ENCODE peak calls at places on chromosomes 2 and 18, in five cellular contexts. N, X, F, O and B are unnamed samples.

GRCh38 chr2:99488587-99488998 is 1.2 kb downstream of the REV1 start:
- DNase-seq in N (peak; percentile 16), X (no peak), F (no peak), O (no peak), B (peak; percentile 47)

GRCh38 chr2:70084973-70085710 is 2.1 kb upstream of the PCBP1 start:
- DNase-seq in N (peak; percentile 55), X (peak; percentile 53), F (peak; percentile 59), O (peak; percentile 65), B (peak; percentile 62)

GRCh38 chr18:62164855-62165487 is 21.9 kb downstream of the PIGN start:
- DNase-seq in N (no peak), X (no peak), F (no peak), O (no peak), B (no peak)

GRCh38 chr2:174794851-174795374 is 30.6 kb upstream of the CHRNA1 start:
- DNase-seq in N (no peak), X (no peak), F (no peak), O (no peak), B (no peak)

GRCh38 chr2:237315170-237315880 is 98.6 kb downstream of the COL6A3 start:
- DNase-seq in N (no peak), X (no peak), F (peak; percentile 66), O (no peak), B (no peak)

GRCh38 chr2:111975053-111975552 is 76.7 kb downstream of the MERTK start:
- DNase-seq in N (no peak), X (no peak), F (no peak), O (peak; percentile 97), B (peak; percentile 91)

GRCh38 chr2:196268538-196269338 is 97.4 kb upstream of the STK17B start:
- DNase-seq in N (peak; percentile 58), X (no peak), F (no peak), O (no peak), B (no peak)

GRCh38 chr2:74328074-74328473 is 15.1 kb downstream of the SLC4A5 start:
- DNase-seq in N (no peak), X (no peak), F (no peak), O (no peak), B (no peak)

GRCh38 chr2:13768274-13768673 is 864.2 kb upstream of the LRATD1 start:
- DNase-seq in N (no peak), X (no peak), F (no peak), O (no peak), B (no peak)

GRCh38 chr2:129709030-129709955 is 270.2 kb upstream of the RAB6C start:
- DNase-seq in N (no peak), X (no peak), F (no peak), O (no peak), B (no peak)

GRCh38 chr2:39413063-39413722 is 23.9 kb downstream of the MAP4K3 start:
- DNase-seq in N (no peak), X (no peak), F (no peak), O (no peak), B (no peak)

GRCh38 chr18:32889620-32890593 is 117.1 kb upstream of the KLHL14 start:
- DNase-seq in N (no peak), X (no peak), F (no peak), O (no peak), B (no peak)

GRCh38 chr2:54208364-54209240 is 47.4 kb downstream of the TSPYL6 start:
- DNase-seq in N (no peak), X (no peak), F (no peak), O (no peak), B (no peak)

GRCh38 chr2:2152451-2152850 is 178.6 kb downstream of the MYT1L start:
- DNase-seq in N (no peak), X (no peak), F (no peak), O (no peak), B (no peak)

DNA sequence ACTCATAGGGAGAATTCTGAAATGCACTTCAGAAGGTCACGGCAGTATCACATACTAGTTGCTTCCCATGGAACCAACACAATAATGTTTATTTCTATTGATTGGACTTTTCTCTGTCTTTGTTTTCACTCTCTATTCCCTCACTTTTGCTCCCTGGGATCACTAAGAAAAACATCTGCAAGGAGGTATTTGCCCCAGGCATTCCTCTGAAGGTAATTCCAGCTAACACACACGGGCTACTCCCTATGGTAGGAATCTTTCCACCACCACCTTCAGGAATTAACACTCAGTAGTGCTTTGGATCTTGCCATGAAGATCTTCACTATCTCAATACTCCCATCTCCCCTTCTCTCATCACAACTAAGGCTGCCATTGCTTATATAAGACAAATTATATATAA is 353.3 kb downstream of the DSC3 start:
- DNase-seq in N (no peak), X (no peak), F (no peak), O (no peak), B (no peak)
- TF ChIP-seq CTCF in N (no peak), X (no peak), F (no peak), O (no peak), B (no peak)

DNA sequence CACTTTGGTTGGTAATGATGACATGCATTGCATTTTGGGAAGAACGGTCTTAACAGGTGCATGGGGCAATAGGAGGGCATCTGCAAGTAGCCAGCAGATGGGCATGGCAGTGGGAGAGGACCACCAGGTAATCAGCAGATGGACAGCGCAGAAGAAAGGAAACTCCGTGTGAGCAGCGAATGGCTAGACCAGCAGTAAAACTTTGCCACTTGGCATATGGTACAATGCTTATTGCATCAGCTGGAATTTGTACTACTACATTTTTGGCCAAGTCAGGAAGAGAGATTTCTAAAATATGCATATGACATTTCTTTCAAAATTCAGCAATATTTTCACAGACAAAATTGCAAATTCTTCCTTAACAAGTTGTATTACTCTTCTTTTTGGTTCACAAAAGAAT is 768.5 kb downstream of the LRP1B start:
- DNase-seq in N (no peak), X (no peak), F (peak; percentile 12), O (no peak), B (no peak)
- H3K27ac ChIP-seq in N (no peak overlapping the region), X (no peak overlapping the region), F (no peak overlapping the region), O (no peak overlapping the region), B (no peak overlapping the region)

GRCh38 chr2:188456114-188456909 is 164.6 kb downstream of the GULP1 start:
- DNase-seq in N (no peak), X (no peak), F (no peak), O (no peak), B (no peak)
- TF ChIP-seq CTCF in N (no peak), X (no peak), F (no peak), O (no peak), B (no peak)

GRCh38 chr2:68970566-68970965 is 3.9 kb upstream of the GKN1 start:
- DNase-seq in N (no peak), X (no peak), F (no peak), O (no peak), B (no peak)
- H3K27ac ChIP-seq in N (no peak overlapping the region), X (no peak overlapping the region), F (no peak overlapping the region), O (no peak overlapping the region), B (no peak overlapping the region)

GRCh38 chr2:134466141-134466540 is 212.3 kb downstream of the MGAT5 start:
- DNase-seq in N (no peak), X (no peak), F (peak; percentile 80), O (peak; percentile 54), B (peak; percentile 27)
- TF ChIP-seq CTCF in N (no peak), X (peak; percentile 23), F (no peak), O (peak; percentile 67), B (no peak)

GRCh38 chr2:158970522-158970855 is 2.0 kb downstream of the TANC1 start:
- DNase-seq in N (no peak), X (no peak), F (no peak), O (no peak), B (no peak)
- H3K27ac ChIP-seq in N (no peak overlapping the region), X (no peak overlapping the region), F (peak overlapping the region; percentile 97), O (peak overlapping the region; percentile 67), B (peak overlapping the region; percentile 97)

DNA sequence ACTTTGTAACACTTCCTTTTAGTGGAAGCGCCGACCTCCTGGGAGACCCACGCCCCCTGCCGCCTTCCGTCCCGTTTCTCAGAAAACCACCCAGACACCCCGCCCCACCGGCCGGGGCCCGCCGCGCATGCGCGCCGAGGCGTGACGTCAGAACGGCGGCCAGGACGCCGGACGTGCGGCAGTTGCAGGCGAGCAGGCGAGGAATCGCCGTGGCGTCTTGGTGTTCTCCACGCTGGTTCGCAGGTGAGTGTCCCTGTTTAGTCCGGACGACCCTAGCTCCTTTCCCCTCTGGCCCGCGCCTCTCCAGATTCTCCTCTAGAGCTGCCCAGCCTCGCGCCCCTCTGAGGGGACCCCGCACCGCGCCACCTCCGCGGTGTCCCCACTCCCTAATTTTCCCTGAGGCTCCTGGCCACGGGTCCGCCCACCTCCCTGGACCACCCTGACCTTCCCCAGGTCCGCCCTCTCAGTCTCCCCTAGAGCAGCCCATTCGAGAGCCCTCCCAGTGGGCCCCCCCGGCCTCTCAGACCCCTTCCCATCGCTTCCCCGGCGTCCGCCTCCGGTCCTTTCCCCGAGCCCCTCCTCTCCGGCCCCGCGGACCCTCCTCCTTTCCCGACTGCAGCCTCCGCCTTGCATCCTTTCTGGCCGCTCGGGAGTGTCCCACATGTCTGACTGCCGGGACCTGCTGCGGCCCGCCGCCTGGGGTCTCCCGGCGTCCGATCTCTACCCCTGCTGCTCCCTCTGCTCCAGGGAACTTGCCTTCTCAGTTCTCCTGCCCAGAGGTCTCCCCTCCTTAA is at the start of gene PLEKHB2:
- DNase-seq in N (peak; percentile 90), X (peak; percentile 88), F (peak; percentile 93), O (peak; percentile 83), B (peak; percentile 93)
- TF ChIP-seq CTCF in N (no peak), X (no peak), F (peak; percentile 31), O (no peak), B (no peak)

DNA sequence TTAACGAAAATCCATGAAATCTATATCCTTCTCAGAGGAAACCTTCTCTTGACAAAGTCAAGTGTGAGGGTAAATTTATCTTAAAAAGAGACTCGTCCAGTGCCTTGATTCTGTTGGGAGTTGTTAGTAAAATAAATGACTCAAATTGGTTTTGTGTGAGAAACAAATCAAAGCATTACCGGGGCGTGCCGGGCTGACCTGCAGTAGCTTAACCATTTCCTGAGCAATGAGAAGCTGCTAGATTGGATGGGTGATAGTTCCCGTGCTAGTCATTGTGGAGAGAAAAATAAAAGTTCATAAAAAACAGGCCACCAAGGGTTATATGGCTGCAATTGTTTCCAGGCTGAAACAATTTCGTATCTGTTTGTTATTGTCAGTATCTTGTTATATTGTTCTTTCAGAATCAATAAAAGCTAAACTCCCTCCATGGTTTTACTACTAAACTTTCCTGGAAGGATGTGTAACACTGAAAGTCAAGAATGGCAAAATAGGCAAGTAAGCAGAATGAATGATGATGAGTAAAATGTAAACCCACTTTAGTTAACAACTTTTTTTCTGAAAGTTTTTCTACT is 314.4 kb downstream of the MTX2 start:
- DNase-seq in N (no peak), X (no peak), F (no peak), O (no peak), B (peak; percentile 20)
- H3K27ac ChIP-seq in N (no peak overlapping the region), X (no peak overlapping the region), F (no peak overlapping the region), O (no peak overlapping the region), B (no peak overlapping the region)